ENCODE peak calls at places on chromosome 21, in six cellular contexts. S is adipocyte, W is sciatic nerve, K is head of caudate nucleus, I is amniotic stem cell, V is EH. L is an unnamed sample.
A peak's percentile ranks its signal among the peaks of the same experiment; 100 is the strongest.

GRCh38 chr21:44822484-44823178 is 4.8 kb upstream of the SUMO3 start:
- DNase-seq in I (no peak), V (no peak), K (no peak), S (no peak), W (no peak), L (no peak)

GRCh38 chr21:42534361-42534900 is 20.8 kb downstream of the SLC37A1 start:
- DNase-seq in W (no peak), I (no peak), V (no peak), S (no peak), K (peak; percentile 41), L (no peak)

GRCh38 chr21:31128234-31128633 is 90.0 kb upstream of the KRTAP19-8 start:
- DNase-seq in K (no peak), W (no peak), V (no peak), S (no peak), I (no peak), L (no peak)

GRCh38 chr21:15848632-15849031 is 118.8 kb downstream of the USP25 start:
- DNase-seq in K (no peak), W (no peak), S (peak; percentile 12), I (no peak), V (peak; percentile 52), L (no peak)

GRCh38 chr21:15667010-15667409 is 62.8 kb upstream of the USP25 start:
- DNase-seq in K (no peak), S (peak; percentile 84), V (peak; percentile 38), I (no peak), W (no peak), L (no peak)

GRCh38 chr21:15592271-15592860 is 137.4 kb upstream of the USP25 start:
- DNase-seq in K (no peak), V (peak; percentile 41), S (peak; percentile 75), W (no peak), I (peak; percentile 4), L (peak; percentile 34)

GRCh38 chr21:44695641-44696040 is 1.3 kb upstream of the KRTAP10-12 start:
- DNase-seq in V (no peak), K (no peak), S (no peak), I (no peak), W (no peak), L (no peak)

GRCh38 chr21:27108228-27108627 is 141.3 kb upstream of the ADAMTS5 start:
- DNase-seq in K (no peak), I (no peak), V (peak; percentile 69), W (no peak), S (peak; percentile 64), L (no peak)

GRCh38 chr21:42041711-42042110 is 29.4 kb upstream of the UMODL1 start:
- DNase-seq in W (no peak), S (no peak), K (no peak), V (peak; percentile 7), I (no peak), L (no peak)

GRCh38 chr21:34900376-34900775 is 148.7 kb downstream of the RUNX1 start:
- DNase-seq in I (no peak), S (no peak), K (no peak), V (peak; percentile 82), W (no peak), L (no peak)

GRCh38 chr21:41923641-41924342 is 30.0 kb downstream of the C2CD2 start:
- DNase-seq in W (no peak), V (peak; percentile 3), S (peak; percentile 19), K (no peak), I (no peak), L (no peak)

GRCh38 chr21:45602106-45602505 is 41.4 kb upstream of the PCBP3 start:
- DNase-seq in S (no peak), W (peak; percentile 5), I (no peak), K (no peak), V (no peak), L (no peak)

GRCh38 chr21:39730418-39731107 is 14.4 kb upstream of the IGSF5 start:
- DNase-seq in K (no peak), S (peak; percentile 53), V (no peak), I (no peak), W (no peak), L (no peak)

GRCh38 chr21:18716578-18717138 is 313.1 kb upstream of the TMPRSS15 start:
- DNase-seq in W (no peak), V (no peak), K (no peak), I (no peak), S (no peak), L (no peak)